ENCODE peak calls at places on chromosome 13, in seven cellular contexts. D, J, O, Z, W, A and H are unnamed samples.

GRCh38 chr13:111177081-111177711 is 62.1 kb downstream of the ARHGEF7 start:
- DNase-seq in D (no peak), A (no peak), Z (no peak), O (peak), W (peak), J (peak), H (peak)

GRCh38 chr13:39516140-39516539 is 86.9 kb downstream of the LHFPL6 start:
- DNase-seq in W (no peak), O (no peak), Z (peak), D (no peak), A (no peak), J (no peak), H (no peak)

GRCh38 chr13:67299072-67299635 is 69.0 kb upstream of the PCDH9 start:
- DNase-seq in W (no peak), D (no peak), Z (peak), O (peak), A (no peak), J (peak), H (no peak)

GRCh38 chr13:51342706-51343105 is 3.2 kb downstream of the SERPINE3 start:
- DNase-seq in J (peak), A (peak), W (no peak), O (peak), D (no peak), Z (no peak), H (no peak)

GRCh38 chr13:33838567-33839131 is 20.7 kb downstream of the RFC3 start:
- DNase-seq in Z (no peak), J (peak), W (no peak), O (no peak), A (no peak), D (no peak), H (no peak)

GRCh38 chr13:26168835-26169234 is 53.3 kb downstream of the RNF6 start:
- DNase-seq in O (no peak), D (no peak), Z (no peak), A (no peak), W (no peak), J (no peak), H (no peak)

GRCh38 chr13:66895780-66896179 is 334.4 kb downstream of the PCDH9 start:
- DNase-seq in Z (no peak), D (no peak), A (no peak), O (no peak), J (no peak), W (no peak), H (no peak)

GRCh38 chr13:99339736-99340392 is 32.7 kb upstream of the GPR183 start:
- DNase-seq in D (peak), Z (peak), A (no peak), W (no peak), J (peak), O (no peak), H (peak)

GRCh38 chr13:39565036-39565949 is 37.7 kb downstream of the LHFPL6 start:
- DNase-seq in W (no peak), J (peak), A (peak), Z (peak), O (peak), D (no peak), H (no peak)